ENCODE peak calls at places on chromosome 14, in nine cellular contexts. One of them, this sample, is unnamed.

GRCh38 chr14:45198551-45198950 is 54.5 kb downstream of the MIS18BP1 start:
- DNase-seq in GM12865: no peak
- DNase-seq in choroid plexus epithelial cell: peak
- DNase-seq in Calu3: no peak
- DNase-seq in AG10803: peak
- DNase-seq in cardiac fibroblast: peak
- DNase-seq in heart right ventricle: no peak
- DNase-seq in heart left ventricle: no peak
- DNase-seq in WTC11: no peak
- DNase-seq in this sample: no peak

GRCh38 chr14:103386632-103387329 is 1.6 kb downstream of the MARK3 start:
- DNase-seq in GM12865: no peak
- DNase-seq in choroid plexus epithelial cell: no peak
- DNase-seq in Calu3: no peak
- DNase-seq in AG10803: peak
- DNase-seq in cardiac fibroblast: no peak
- DNase-seq in heart right ventricle: no peak
- DNase-seq in heart left ventricle: no peak
- DNase-seq in WTC11: no peak
- DNase-seq in this sample: no peak

GRCh38 chr14:55416866-55417265 is 5.2 kb upstream of the ATG14 start:
- DNase-seq in GM12865: peak
- DNase-seq in choroid plexus epithelial cell: peak
- DNase-seq in Calu3: peak
- DNase-seq in AG10803: no peak
- DNase-seq in cardiac fibroblast: peak
- DNase-seq in heart right ventricle: no peak
- DNase-seq in heart left ventricle: no peak
- DNase-seq in WTC11: peak
- DNase-seq in this sample: no peak

GRCh38 chr14:65434216-65434850 is 21.8 kb downstream of the FUT8 start:
- DNase-seq in GM12865: no peak
- DNase-seq in choroid plexus epithelial cell: no peak
- DNase-seq in Calu3: no peak
- DNase-seq in AG10803: peak
- DNase-seq in cardiac fibroblast: no peak
- DNase-seq in heart right ventricle: no peak
- DNase-seq in heart left ventricle: no peak
- DNase-seq in WTC11: no peak
- DNase-seq in this sample: no peak

GRCh38 chr14:105390849-105391500 is 7.4 kb upstream of the TEX22 start:
- DNase-seq in GM12865: no peak
- DNase-seq in choroid plexus epithelial cell: no peak
- DNase-seq in Calu3: no peak
- DNase-seq in AG10803: no peak
- DNase-seq in cardiac fibroblast: no peak
- DNase-seq in heart right ventricle: no peak
- DNase-seq in heart left ventricle: no peak
- DNase-seq in WTC11: no peak
- DNase-seq in this sample: no peak

GRCh38 chr14:93789366-93790130 is 1.3 kb upstream of the PRIMA1 start:
- DNase-seq in GM12865: no peak
- DNase-seq in choroid plexus epithelial cell: no peak
- DNase-seq in Calu3: no peak
- DNase-seq in AG10803: no peak
- DNase-seq in cardiac fibroblast: no peak
- DNase-seq in heart right ventricle: no peak
- DNase-seq in heart left ventricle: no peak
- DNase-seq in WTC11: peak
- DNase-seq in this sample: no peak

GRCh38 chr14:31543969-31544799 is 17.0 kb upstream of the NUBPL start:
- DNase-seq in GM12865: peak
- DNase-seq in choroid plexus epithelial cell: peak
- DNase-seq in Calu3: no peak
- DNase-seq in AG10803: no peak
- DNase-seq in cardiac fibroblast: peak
- DNase-seq in heart right ventricle: no peak
- DNase-seq in heart left ventricle: no peak
- DNase-seq in WTC11: no peak
- DNase-seq in this sample: no peak

GRCh38 chr14:101198398-101199027 is 295.0 kb upstream of the RTL1 start:
- DNase-seq in GM12865: no peak
- DNase-seq in choroid plexus epithelial cell: no peak
- DNase-seq in Calu3: peak
- DNase-seq in AG10803: no peak
- DNase-seq in cardiac fibroblast: no peak
- DNase-seq in heart right ventricle: no peak
- DNase-seq in heart left ventricle: no peak
- DNase-seq in WTC11: no peak
- DNase-seq in this sample: peak

GRCh38 chr14:105075364-105076295 is 10.4 kb upstream of the GPR132 start:
- DNase-seq in GM12865: peak
- DNase-seq in choroid plexus epithelial cell: peak
- DNase-seq in Calu3: no peak
- DNase-seq in AG10803: no peak
- DNase-seq in cardiac fibroblast: no peak
- DNase-seq in heart right ventricle: peak
- DNase-seq in heart left ventricle: peak
- DNase-seq in WTC11: no peak
- DNase-seq in this sample: no peak

GRCh38 chr14:29927596-29928341 is at the start of gene PRKD1:
- DNase-seq in GM12865: no peak
- DNase-seq in choroid plexus epithelial cell: peak
- DNase-seq in Calu3: peak
- DNase-seq in AG10803: peak
- DNase-seq in cardiac fibroblast: peak
- DNase-seq in heart right ventricle: peak
- DNase-seq in heart left ventricle: peak
- DNase-seq in WTC11: peak
- DNase-seq in this sample: peak

GRCh38 chr14:96086032-96086431 is 46.9 kb downstream of the C14orf132 start:
- DNase-seq in GM12865: no peak
- DNase-seq in choroid plexus epithelial cell: peak
- DNase-seq in Calu3: peak
- DNase-seq in AG10803: peak
- DNase-seq in cardiac fibroblast: peak
- DNase-seq in heart right ventricle: no peak
- DNase-seq in heart left ventricle: no peak
- DNase-seq in WTC11: no peak
- DNase-seq in this sample: no peak

GRCh38 chr14:68473794-68474193 is 319.1 kb downstream of the ZFP36L1 start:
- DNase-seq in GM12865: peak
- DNase-seq in choroid plexus epithelial cell: peak
- DNase-seq in Calu3: no peak
- DNase-seq in AG10803: no peak
- DNase-seq in cardiac fibroblast: peak
- DNase-seq in heart right ventricle: no peak
- DNase-seq in heart left ventricle: no peak
- DNase-seq in WTC11: no peak
- DNase-seq in this sample: no peak

GRCh38 chr14:26982071-26982470 is 384.2 kb upstream of the NOVA1 start:
- DNase-seq in GM12865: no peak
- DNase-seq in choroid plexus epithelial cell: no peak
- DNase-seq in Calu3: no peak
- DNase-seq in AG10803: no peak
- DNase-seq in cardiac fibroblast: no peak
- DNase-seq in heart right ventricle: no peak
- DNase-seq in heart left ventricle: no peak
- DNase-seq in WTC11: no peak
- DNase-seq in this sample: no peak

GRCh38 chr14:35689000-35689460 is 120.1 kb downstream of the RALGAPA1 start:
- DNase-seq in GM12865: peak
- DNase-seq in choroid plexus epithelial cell: no peak
- DNase-seq in Calu3: no peak
- DNase-seq in AG10803: no peak
- DNase-seq in cardiac fibroblast: no peak
- DNase-seq in heart right ventricle: no peak
- DNase-seq in heart left ventricle: no peak
- DNase-seq in WTC11: no peak
- DNase-seq in this sample: no peak

GRCh38 chr14:61258985-61259384 is 22.2 kb downstream of the TMEM30B start:
- DNase-seq in GM12865: no peak
- DNase-seq in choroid plexus epithelial cell: no peak
- DNase-seq in Calu3: no peak
- DNase-seq in AG10803: peak
- DNase-seq in cardiac fibroblast: peak
- DNase-seq in heart right ventricle: no peak
- DNase-seq in heart left ventricle: no peak
- DNase-seq in WTC11: no peak
- DNase-seq in this sample: no peak

GRCh38 chr14:99748529-99748928 is 44.7 kb upstream of the EML1 start:
- DNase-seq in GM12865: no peak
- DNase-seq in choroid plexus epithelial cell: no peak
- DNase-seq in Calu3: no peak
- DNase-seq in AG10803: no peak
- DNase-seq in cardiac fibroblast: no peak
- DNase-seq in heart right ventricle: no peak
- DNase-seq in heart left ventricle: no peak
- DNase-seq in WTC11: no peak
- DNase-seq in this sample: no peak

GRCh38 chr14:100872241-100872640 is 31.3 kb downstream of the RTL1 start:
- DNase-seq in GM12865: no peak
- DNase-seq in choroid plexus epithelial cell: peak
- DNase-seq in Calu3: no peak
- DNase-seq in AG10803: peak
- DNase-seq in cardiac fibroblast: peak
- DNase-seq in heart right ventricle: no peak
- DNase-seq in heart left ventricle: no peak
- DNase-seq in WTC11: no peak
- DNase-seq in this sample: no peak

DNA sequence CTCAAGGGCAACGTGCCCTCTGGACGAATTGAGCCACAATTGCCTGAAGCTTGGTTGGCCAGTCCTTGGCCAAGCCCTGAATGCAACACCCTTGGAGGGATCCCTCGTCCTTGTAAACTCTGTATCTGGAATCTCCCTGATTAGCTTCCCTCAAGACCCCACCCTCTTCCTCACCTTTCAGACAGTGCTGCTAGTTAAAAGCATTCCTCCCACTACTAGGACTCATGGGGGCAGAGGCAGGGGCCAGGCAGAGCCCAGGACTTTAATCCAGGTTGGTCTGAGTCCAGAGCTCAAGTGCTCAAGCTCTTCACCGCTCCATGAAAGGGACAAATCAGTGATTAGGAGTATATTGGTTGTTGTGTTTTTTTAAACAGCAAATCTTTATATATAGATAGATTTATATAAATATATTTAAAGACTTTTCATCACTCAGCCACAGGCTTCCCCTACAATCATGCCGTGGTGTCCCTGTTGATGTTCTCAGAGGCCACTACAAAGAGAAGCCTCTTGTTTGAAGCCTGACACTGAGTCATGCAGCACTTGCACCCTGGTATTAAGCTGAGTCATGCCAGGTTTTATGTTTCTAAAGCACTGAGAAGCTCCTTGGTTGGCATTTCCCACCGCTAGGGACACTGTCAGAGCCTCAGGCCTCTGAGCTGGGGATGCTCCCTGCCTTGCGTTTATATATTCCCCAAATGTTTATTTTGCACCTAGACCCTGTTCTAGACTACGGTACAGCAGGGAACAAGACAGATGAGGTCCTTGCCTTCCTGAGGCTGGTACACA is 53.8 kb upstream of the GSC start:
- DNase-seq in GM12865: no peak
- DNase-seq in choroid plexus epithelial cell: peak
- DNase-seq in Calu3: no peak
- DNase-seq in AG10803: peak
- DNase-seq in cardiac fibroblast: peak
- DNase-seq in heart right ventricle: no peak
- DNase-seq in heart left ventricle: no peak
- DNase-seq in WTC11: no peak
- DNase-seq in this sample: no peak
- TF ChIP-seq CTCF in GM12865: no peak
- TF ChIP-seq CTCF in choroid plexus epithelial cell: no peak
- TF ChIP-seq CTCF in Calu3: no peak
- TF ChIP-seq CTCF in AG10803: no peak
- TF ChIP-seq CTCF in cardiac fibroblast: no peak
- TF ChIP-seq CTCF in heart right ventricle: no peak
- TF ChIP-seq CTCF in heart left ventricle: no peak
- TF ChIP-seq CTCF in WTC11: no peak
- TF ChIP-seq CTCF in this sample: no peak

DNA sequence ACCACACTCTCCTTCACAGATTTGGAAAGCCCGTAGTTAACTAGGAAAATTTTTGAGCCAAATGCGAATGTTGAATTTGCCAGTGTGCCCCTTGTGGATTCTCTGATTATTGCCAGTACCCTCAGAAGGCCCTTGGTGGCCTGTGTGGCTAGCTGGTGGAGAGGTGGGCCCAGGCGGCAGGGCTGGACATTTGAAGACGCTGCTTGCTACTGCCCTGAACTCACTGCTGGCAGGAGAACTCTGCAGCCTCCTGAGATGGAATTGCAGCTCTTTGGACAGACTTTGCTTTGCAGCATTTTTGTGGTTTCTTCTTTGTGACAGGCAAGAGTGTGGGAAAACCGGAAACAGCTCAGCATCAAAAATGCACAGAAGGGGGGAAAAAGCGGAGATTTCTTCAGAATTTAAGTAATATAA is 97.6 kb downstream of the TGFB3 start:
- DNase-seq in GM12865: no peak
- DNase-seq in choroid plexus epithelial cell: peak
- DNase-seq in Calu3: no peak
- DNase-seq in AG10803: peak
- DNase-seq in cardiac fibroblast: peak
- DNase-seq in heart right ventricle: no peak
- DNase-seq in heart left ventricle: no peak
- DNase-seq in WTC11: no peak
- DNase-seq in this sample: no peak
- TF ChIP-seq CTCF in GM12865: peak
- TF ChIP-seq CTCF in choroid plexus epithelial cell: peak
- TF ChIP-seq CTCF in Calu3: no peak
- TF ChIP-seq CTCF in AG10803: peak
- TF ChIP-seq CTCF in cardiac fibroblast: peak
- TF ChIP-seq CTCF in heart right ventricle: no peak
- TF ChIP-seq CTCF in heart left ventricle: peak
- TF ChIP-seq CTCF in WTC11: no peak
- TF ChIP-seq CTCF in this sample: no peak

DNA sequence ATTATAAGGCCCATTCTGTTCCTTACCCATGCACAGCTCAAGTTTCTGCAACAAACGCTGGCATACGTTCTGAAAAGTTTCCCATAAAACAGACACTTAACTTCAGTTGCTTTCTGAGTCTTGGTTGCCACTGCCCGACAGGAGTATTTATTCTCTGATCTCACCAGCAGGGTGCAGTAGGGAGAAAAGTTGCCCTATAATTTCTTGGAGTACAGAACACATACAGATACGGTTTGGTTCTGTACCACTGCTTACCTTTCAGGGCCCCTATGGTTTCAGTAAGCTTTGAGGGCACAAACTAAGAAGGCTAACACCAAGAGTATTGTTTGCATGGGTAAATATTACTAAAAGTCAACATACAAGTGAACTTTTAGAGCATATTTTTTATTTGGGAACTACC is 77.9 kb downstream of the SPATA7 start:
- DNase-seq in GM12865: peak
- DNase-seq in choroid plexus epithelial cell: peak
- DNase-seq in Calu3: peak
- DNase-seq in AG10803: no peak
- DNase-seq in cardiac fibroblast: peak
- DNase-seq in heart right ventricle: no peak
- DNase-seq in heart left ventricle: no peak
- DNase-seq in WTC11: no peak
- DNase-seq in this sample: no peak
- TF ChIP-seq CTCF in GM12865: peak
- TF ChIP-seq CTCF in choroid plexus epithelial cell: peak
- TF ChIP-seq CTCF in Calu3: no peak
- TF ChIP-seq CTCF in AG10803: peak
- TF ChIP-seq CTCF in cardiac fibroblast: peak
- TF ChIP-seq CTCF in heart right ventricle: no peak
- TF ChIP-seq CTCF in heart left ventricle: peak
- TF ChIP-seq CTCF in WTC11: no peak
- TF ChIP-seq CTCF in this sample: peak

GRCh38 chr14:82872494-82872893 is 1338.8 kb upstream of the SEL1L start:
- DNase-seq in GM12865: peak
- DNase-seq in choroid plexus epithelial cell: no peak
- DNase-seq in Calu3: no peak
- DNase-seq in AG10803: no peak
- DNase-seq in cardiac fibroblast: no peak
- DNase-seq in heart right ventricle: no peak
- DNase-seq in heart left ventricle: no peak
- DNase-seq in WTC11: peak
- DNase-seq in this sample: no peak
- TF ChIP-seq CTCF in GM12865: peak
- TF ChIP-seq CTCF in choroid plexus epithelial cell: no peak
- TF ChIP-seq CTCF in Calu3: no peak
- TF ChIP-seq CTCF in AG10803: no peak
- TF ChIP-seq CTCF in cardiac fibroblast: no peak
- TF ChIP-seq CTCF in heart right ventricle: no peak
- TF ChIP-seq CTCF in heart left ventricle: peak
- TF ChIP-seq CTCF in WTC11: peak
- TF ChIP-seq CTCF in this sample: no peak